ENCODE peak calls at places on chromosomes 2 and 18, in six cellular contexts. P is GM20000, A is cardiac fibroblast, Q is stomach, M is uterus, G is astrocyte of the spinal cord. Z is an unnamed sample.

GRCh38 chr2:69013123-69013836 is at the start of gene ANTXR1:
- DNase-seq in Q (peak; percentile 34), G (peak; percentile 85), A (peak; percentile 83), P (peak; percentile 38), M (peak; percentile 74), Z (no peak)

GRCh38 chr2:85393836-85394235 is 16.3 kb downstream of the CAPG start:
- DNase-seq in A (peak; percentile 35), Q (no peak), M (no peak), G (no peak), P (no peak), Z (no peak)

GRCh38 chr2:149001496-149001895 is 37.0 kb upstream of the LYPD6B start:
- DNase-seq in Q (no peak), P (no peak), M (no peak), G (no peak), A (no peak), Z (no peak)

GRCh38 chr18:57803119-57803969 is at the start of gene ATP8B1:
- DNase-seq in P (peak; percentile 65), M (peak; percentile 75), G (peak; percentile 82), Q (peak; percentile 98), A (peak; percentile 77), Z (no peak)

GRCh38 chr2:209872675-209873074 is 101.0 kb downstream of the UNC80 start:
- DNase-seq in M (peak; percentile 59), A (peak; percentile 14), Q (peak; percentile 29), G (peak; percentile 89), P (no peak), Z (peak; percentile 27)

GRCh38 chr2:60641866-60642788 is 88.7 kb upstream of the BCL11A start:
- DNase-seq in Q (peak; percentile 29), P (peak; percentile 47), M (no peak), A (peak; percentile 72), G (peak; percentile 51), Z (no peak)

GRCh38 chr2:27003857-27004256 is 28.9 kb upstream of the TMEM214 start:
- DNase-seq in A (peak; percentile 63), M (no peak), P (no peak), Q (no peak), G (peak; percentile 38), Z (no peak)

GRCh38 chr18:3715223-3716080 is 265.5 kb downstream of the TGIF1 start:
- DNase-seq in Q (no peak), G (no peak), M (no peak), A (no peak), P (no peak), Z (no peak)

GRCh38 chr2:1757567-1757966 is 13.3 kb upstream of the PXDN start:
- DNase-seq in M (no peak), A (no peak), Q (no peak), P (no peak), G (no peak), Z (no peak)

GRCh38 chr2:60313470-60314172 is 239.8 kb downstream of the BCL11A start:
- DNase-seq in A (no peak), Q (no peak), M (no peak), G (no peak), P (no peak), Z (no peak)

GRCh38 chr2:10330700-10331032 is 28.0 kb downstream of the HPCAL1 start:
- DNase-seq in M (no peak), Q (no peak), P (no peak), A (no peak), G (no peak), Z (no peak)

GRCh38 chr18:70181015-70181414 is 24.5 kb downstream of the RTTN start:
- DNase-seq in M (no peak), G (peak; percentile 81), Q (no peak), A (peak; percentile 82), P (no peak), Z (no peak)

GRCh38 chr2:144567745-144568144 is 47.8 kb upstream of the ZEB2 start:
- DNase-seq in P (no peak), A (no peak), M (no peak), G (no peak), Q (no peak), Z (no peak)

GRCh38 chr18:71242981-71243380 is 954.1 kb downstream of the SOCS6 start:
- DNase-seq in G (no peak), P (no peak), Q (no peak), M (no peak), A (no peak), Z (no peak)

GRCh38 chr18:9653390-9653789 is 39.0 kb upstream of the PPP4R1 start:
- DNase-seq in Q (peak; percentile 50), G (peak; percentile 26), P (no peak), A (peak; percentile 47), M (peak; percentile 19), Z (no peak)

GRCh38 chr18:75205760-75206109 is 3.2 kb downstream of the PTGR3 start:
- DNase-seq in P (no peak), A (no peak), Q (no peak), G (peak; percentile 66), M (no peak), Z (no peak)

GRCh38 chr2:169709970-169710369 is 15.7 kb downstream of the PHOSPHO2 start:
- DNase-seq in G (no peak), A (no peak), P (no peak), Q (peak; percentile 56), M (no peak), Z (no peak)

GRCh38 chr2:5727242-5727641 is 35.1 kb downstream of the SOX11 start:
- DNase-seq in P (no peak), G (no peak), Q (no peak), M (no peak), A (no peak), Z (no peak)

GRCh38 chr2:40367652-40368051 is 84.2 kb downstream of the SLC8A1 start:
- DNase-seq in M (no peak), G (peak; percentile 81), Q (no peak), A (peak; percentile 93), P (no peak), Z (no peak)

GRCh38 chr2:64675860-64676259 is 22.1 kb upstream of the SERTAD2 start:
- DNase-seq in M (no peak), Q (no peak), G (no peak), P (no peak), A (peak; percentile 35), Z (no peak)

GRCh38 chr2:240205348-240205747 is 64.9 kb upstream of the OTOS start:
- DNase-seq in Q (no peak), G (peak; percentile 38), M (peak; percentile 5), A (peak; percentile 88), P (no peak), Z (no peak)

GRCh38 chr2:67880291-67880761 is 182.5 kb downstream of the C1D start:
- DNase-seq in M (no peak), A (no peak), G (no peak), Q (no peak), P (no peak), Z (no peak)

GRCh38 chr2:170895023-170895759 is 33.9 kb upstream of the GORASP2 start:
- DNase-seq in Q (no peak), M (no peak), A (peak; percentile 52), G (peak; percentile 16), P (no peak), Z (no peak)

GRCh38 chr2:127094509-127095366 is 12.2 kb downstream of the BIN1 start:
- DNase-seq in A (peak; percentile 32), G (peak; percentile 47), P (no peak), Q (peak; percentile 81), M (peak; percentile 55), Z (no peak)

GRCh38 chr2:71952572-71953188 is 195.0 kb downstream of the CYP26B1 start:
- DNase-seq in P (no peak), Q (no peak), A (no peak), G (no peak), M (no peak), Z (no peak)

GRCh38 chr2:43105586-43106562 is 120.5 kb downstream of the ZFP36L2 start:
- DNase-seq in Q (peak; percentile 40), G (no peak), A (peak; percentile 59), P (peak; percentile 77), M (peak; percentile 57), Z (no peak)

DNA sequence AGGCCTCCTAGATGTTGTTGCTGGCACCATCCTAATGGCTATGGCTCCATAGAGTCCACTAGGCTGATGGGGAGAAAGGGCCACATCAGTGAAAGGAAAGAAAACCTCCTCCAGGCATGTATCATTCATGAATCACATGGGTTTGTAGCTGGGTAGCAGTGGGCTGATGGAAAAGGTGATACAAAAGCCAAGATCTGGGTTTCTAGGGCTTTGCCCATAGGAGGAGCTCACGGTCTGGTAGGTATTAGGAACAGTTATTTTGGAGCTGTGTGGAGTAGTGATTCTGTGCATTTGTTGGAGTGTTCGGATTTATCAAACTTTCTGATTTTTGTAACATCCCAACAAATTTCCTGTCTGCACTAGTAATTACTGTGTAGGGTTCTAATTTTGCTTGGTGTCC is 259.2 kb downstream of the SLC4A3 start:
- DNase-seq in Q (no peak), A (no peak), M (no peak), G (no peak), P (no peak), Z (no peak)
- TF ChIP-seq CTCF in Q (no peak), A (no peak), M (no peak), G (no peak), P (no peak), Z (no peak)

GRCh38 chr2:234482807-234483206 is 14.1 kb downstream of the ARL4C start:
- DNase-seq in G (no peak), M (no peak), A (no peak), P (no peak), Q (no peak), Z (no peak)

GRCh38 chr2:234480337-234480736 is 16.5 kb downstream of the ARL4C start:
- DNase-seq in G (no peak), P (no peak), M (no peak), A (no peak), Q (no peak), Z (no peak)

GRCh38 chr2:234479465-234479864 is 17.4 kb downstream of the ARL4C start:
- DNase-seq in P (no peak), A (no peak), M (no peak), Q (no peak), G (no peak), Z (no peak)

GRCh38 chr2:234481301-234481700 is 15.6 kb downstream of the ARL4C start:
- DNase-seq in A (no peak), P (no peak), Q (no peak), G (no peak), M (no peak), Z (no peak)

DNA sequence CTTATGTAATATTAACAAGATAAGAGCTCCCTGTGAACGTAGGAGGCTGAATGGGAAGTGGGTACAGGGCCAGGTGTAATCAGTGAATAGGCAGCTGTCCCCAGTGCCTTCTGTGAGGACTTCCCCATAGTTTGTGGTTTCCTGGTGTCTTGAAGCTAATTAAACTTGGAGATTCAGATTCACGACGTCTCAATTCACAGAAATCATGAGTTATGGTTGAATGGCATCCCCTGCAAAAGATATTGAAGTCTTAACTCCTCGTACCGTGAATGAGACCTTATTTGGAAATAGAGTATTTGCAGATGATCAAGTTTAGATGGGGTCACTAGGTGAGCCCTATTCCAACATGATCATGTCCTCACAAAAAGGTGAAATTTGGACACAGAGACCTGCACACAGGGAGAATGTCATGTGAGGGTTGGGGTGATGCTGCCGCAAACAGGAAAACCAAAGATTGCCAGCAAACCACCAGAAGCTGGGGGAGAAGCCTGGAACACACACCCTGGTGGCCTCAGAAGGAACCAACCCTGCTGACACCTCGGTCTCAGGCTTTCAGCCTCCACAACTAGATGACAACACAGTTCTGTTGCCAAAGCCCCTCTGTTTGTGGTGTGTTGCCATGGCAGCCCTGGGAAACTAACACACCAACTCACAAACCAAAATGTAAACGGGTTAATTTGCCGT is 13.2 kb downstream of the ARL4C start:
- DNase-seq in Q (no peak), G (no peak), P (no peak), A (peak; percentile 13), M (no peak), Z (no peak)
- TF ChIP-seq CTCF in Q (no peak), G (peak; percentile 35), P (no peak), A (peak; percentile 29), M (no peak), Z (no peak)

GRCh38 chr2:219731173-219731572 is 103.7 kb downstream of the SLC4A3 start:
- DNase-seq in A (no peak), M (no peak), P (no peak), Q (no peak), G (no peak), Z (no peak)
- TF ChIP-seq CTCF in A (no peak), M (no peak), P (no peak), Q (no peak), G (no peak), Z (no peak)

GRCh38 chr2:163852616-163853015 is 116.8 kb upstream of the FIGN start:
- DNase-seq in G (peak; percentile 16), M (no peak), P (no peak), A (peak; percentile 11), Q (no peak), Z (no peak)
- TF ChIP-seq CTCF in G (no peak), M (no peak), P (no peak), A (no peak), Q (no peak), Z (no peak)

Z was measured in omental fat pad.